ENCODE peak calls at places on chromosomes 1 and 21, in nine cellular contexts. One of them, this sample, is unnamed.

GRCh38 chr1:3318329-3318728 is 136.1 kb upstream of the ARHGEF16 start:
- DNase-seq in A549: no peak
- DNase-seq in AG04450: no peak
- DNase-seq in GM06990: no peak
- DNase-seq in upper lobe of right lung: no peak
- DNase-seq in fibroblast of pulmonary artery: no peak
- DNase-seq in fibroblast of mammary gland: no peak
- DNase-seq in lung: no peak
- DNase-seq in colonic mucosa: no peak
- DNase-seq in this sample: no peak

GRCh38 chr1:66262233-66262632 is 271.7 kb upstream of the SGIP1 start:
- DNase-seq in AG04450: no peak
- DNase-seq in lung: no peak
- DNase-seq in colonic mucosa: no peak
- DNase-seq in fibroblast of mammary gland: peak
- DNase-seq in fibroblast of pulmonary artery: peak
- DNase-seq in GM06990: no peak
- DNase-seq in upper lobe of right lung: no peak
- DNase-seq in A549: peak
- DNase-seq in this sample: no peak

GRCh38 chr1:109931189-109931672 is 20.6 kb downstream of the CSF1 start:
- DNase-seq in A549: peak
- DNase-seq in colonic mucosa: peak
- DNase-seq in lung: peak
- DNase-seq in fibroblast of mammary gland: peak
- DNase-seq in GM06990: no peak
- DNase-seq in fibroblast of pulmonary artery: peak
- DNase-seq in upper lobe of right lung: peak
- DNase-seq in AG04450: no peak
- DNase-seq in this sample: no peak

GRCh38 chr1:219541946-219542345 is 71.0 kb downstream of the ZC3H11B start:
- DNase-seq in fibroblast of mammary gland: no peak
- DNase-seq in colonic mucosa: no peak
- DNase-seq in GM06990: no peak
- DNase-seq in AG04450: no peak
- DNase-seq in upper lobe of right lung: no peak
- DNase-seq in fibroblast of pulmonary artery: no peak
- DNase-seq in lung: no peak
- DNase-seq in A549: no peak
- DNase-seq in this sample: no peak

GRCh38 chr1:194825382-194825781 is 1639.0 kb upstream of the B3GALT2 start:
- DNase-seq in fibroblast of mammary gland: no peak
- DNase-seq in AG04450: no peak
- DNase-seq in colonic mucosa: no peak
- DNase-seq in GM06990: no peak
- DNase-seq in lung: no peak
- DNase-seq in A549: no peak
- DNase-seq in upper lobe of right lung: no peak
- DNase-seq in fibroblast of pulmonary artery: no peak
- DNase-seq in this sample: no peak

GRCh38 chr1:31637915-31638673 is 6.6 kb downstream of the PEF1 start:
- DNase-seq in lung: no peak
- DNase-seq in AG04450: no peak
- DNase-seq in fibroblast of pulmonary artery: no peak
- DNase-seq in upper lobe of right lung: no peak
- DNase-seq in fibroblast of mammary gland: no peak
- DNase-seq in A549: no peak
- DNase-seq in GM06990: no peak
- DNase-seq in colonic mucosa: peak
- DNase-seq in this sample: no peak

GRCh38 chr21:38269567-38269917 is 12.8 kb downstream of the KCNJ15 start:
- DNase-seq in upper lobe of right lung: no peak
- DNase-seq in GM06990: peak
- DNase-seq in fibroblast of pulmonary artery: no peak
- DNase-seq in fibroblast of mammary gland: peak
- DNase-seq in A549: no peak
- DNase-seq in AG04450: no peak
- DNase-seq in colonic mucosa: no peak
- DNase-seq in lung: no peak
- DNase-seq in this sample: peak

GRCh38 chr1:209831615-209832014 is 3.8 kb downstream of the UTP25 start:
- DNase-seq in AG04450: no peak
- DNase-seq in A549: no peak
- DNase-seq in lung: no peak
- DNase-seq in upper lobe of right lung: no peak
- DNase-seq in fibroblast of mammary gland: peak
- DNase-seq in fibroblast of pulmonary artery: no peak
- DNase-seq in colonic mucosa: no peak
- DNase-seq in GM06990: no peak
- DNase-seq in this sample: no peak

GRCh38 chr1:112507896-112508241 is 896 bp upstream of the WNT2B start:
- DNase-seq in GM06990: no peak
- DNase-seq in lung: no peak
- DNase-seq in fibroblast of pulmonary artery: no peak
- DNase-seq in fibroblast of mammary gland: no peak
- DNase-seq in AG04450: no peak
- DNase-seq in colonic mucosa: no peak
- DNase-seq in A549: peak
- DNase-seq in upper lobe of right lung: no peak
- DNase-seq in this sample: peak

GRCh38 chr1:9670085-9670484 is 18.6 kb downstream of the PIK3CD start:
- DNase-seq in A549: no peak
- DNase-seq in fibroblast of mammary gland: no peak
- DNase-seq in colonic mucosa: no peak
- DNase-seq in GM06990: no peak
- DNase-seq in AG04450: no peak
- DNase-seq in upper lobe of right lung: no peak
- DNase-seq in fibroblast of pulmonary artery: no peak
- DNase-seq in lung: no peak
- DNase-seq in this sample: peak

GRCh38 chr1:29119365-29119929 is 4.3 kb downstream of the TMEM200B start:
- DNase-seq in upper lobe of right lung: no peak
- DNase-seq in A549: no peak
- DNase-seq in GM06990: no peak
- DNase-seq in colonic mucosa: no peak
- DNase-seq in fibroblast of pulmonary artery: no peak
- DNase-seq in lung: no peak
- DNase-seq in fibroblast of mammary gland: no peak
- DNase-seq in AG04450: no peak
- DNase-seq in this sample: no peak

GRCh38 chr1:29120955-29121485 is 2.7 kb downstream of the TMEM200B start:
- DNase-seq in A549: peak
- DNase-seq in fibroblast of mammary gland: peak
- DNase-seq in colonic mucosa: peak
- DNase-seq in fibroblast of pulmonary artery: peak
- DNase-seq in GM06990: peak
- DNase-seq in upper lobe of right lung: peak
- DNase-seq in lung: no peak
- DNase-seq in AG04450: no peak
- DNase-seq in this sample: peak

GRCh38 chr1:29114654-29115053 is 9.0 kb downstream of the TMEM200B start:
- DNase-seq in upper lobe of right lung: no peak
- DNase-seq in fibroblast of pulmonary artery: no peak
- DNase-seq in colonic mucosa: no peak
- DNase-seq in GM06990: no peak
- DNase-seq in lung: no peak
- DNase-seq in A549: no peak
- DNase-seq in fibroblast of mammary gland: no peak
- DNase-seq in AG04450: no peak
- DNase-seq in this sample: no peak

GRCh38 chr1:29120367-29120766 is 3.3 kb downstream of the TMEM200B start:
- DNase-seq in AG04450: no peak
- DNase-seq in fibroblast of pulmonary artery: no peak
- DNase-seq in lung: no peak
- DNase-seq in GM06990: no peak
- DNase-seq in upper lobe of right lung: no peak
- DNase-seq in colonic mucosa: no peak
- DNase-seq in fibroblast of mammary gland: no peak
- DNase-seq in A549: no peak
- DNase-seq in this sample: no peak

GRCh38 chr1:29117381-29117780 is 6.3 kb downstream of the TMEM200B start:
- DNase-seq in fibroblast of pulmonary artery: no peak
- DNase-seq in lung: no peak
- DNase-seq in AG04450: no peak
- DNase-seq in upper lobe of right lung: no peak
- DNase-seq in colonic mucosa: no peak
- DNase-seq in GM06990: no peak
- DNase-seq in fibroblast of mammary gland: peak
- DNase-seq in A549: no peak
- DNase-seq in this sample: no peak
- TF ChIP-seq CTCF in fibroblast of pulmonary artery: peak
- TF ChIP-seq CTCF in lung: no peak
- TF ChIP-seq CTCF in AG04450: peak
- TF ChIP-seq CTCF in upper lobe of right lung: peak
- TF ChIP-seq CTCF in colonic mucosa: no peak
- TF ChIP-seq CTCF in GM06990: peak
- TF ChIP-seq CTCF in fibroblast of mammary gland: peak
- TF ChIP-seq CTCF in A549: no peak
- TF ChIP-seq CTCF in this sample: no peak

GRCh38 chr1:157766792-157767191 is 10.1 kb downstream of the FCRL2 start:
- DNase-seq in colonic mucosa: no peak
- DNase-seq in fibroblast of pulmonary artery: no peak
- DNase-seq in GM06990: no peak
- DNase-seq in fibroblast of mammary gland: no peak
- DNase-seq in AG04450: no peak
- DNase-seq in lung: no peak
- DNase-seq in A549: no peak
- DNase-seq in upper lobe of right lung: no peak
- DNase-seq in this sample: no peak
- TF ChIP-seq CTCF in colonic mucosa: no peak
- TF ChIP-seq CTCF in fibroblast of pulmonary artery: no peak
- TF ChIP-seq CTCF in GM06990: no peak
- TF ChIP-seq CTCF in fibroblast of mammary gland: no peak
- TF ChIP-seq CTCF in AG04450: no peak
- TF ChIP-seq CTCF in lung: no peak
- TF ChIP-seq CTCF in A549: no peak
- TF ChIP-seq CTCF in upper lobe of right lung: no peak
- TF ChIP-seq CTCF in this sample: no peak

GRCh38 chr1:229104654-229105053 is 166.3 kb upstream of the RAB4A start:
- DNase-seq in upper lobe of right lung: no peak
- DNase-seq in fibroblast of pulmonary artery: no peak
- DNase-seq in GM06990: no peak
- DNase-seq in A549: no peak
- DNase-seq in lung: no peak
- DNase-seq in AG04450: no peak
- DNase-seq in fibroblast of mammary gland: no peak
- DNase-seq in colonic mucosa: no peak
- DNase-seq in this sample: no peak
- TF ChIP-seq CTCF in upper lobe of right lung: no peak
- TF ChIP-seq CTCF in fibroblast of pulmonary artery: no peak
- TF ChIP-seq CTCF in GM06990: no peak
- TF ChIP-seq CTCF in A549: no peak
- TF ChIP-seq CTCF in lung: no peak
- TF ChIP-seq CTCF in AG04450: no peak
- TF ChIP-seq CTCF in fibroblast of mammary gland: no peak
- TF ChIP-seq CTCF in colonic mucosa: no peak
- TF ChIP-seq CTCF in this sample: no peak

DNA sequence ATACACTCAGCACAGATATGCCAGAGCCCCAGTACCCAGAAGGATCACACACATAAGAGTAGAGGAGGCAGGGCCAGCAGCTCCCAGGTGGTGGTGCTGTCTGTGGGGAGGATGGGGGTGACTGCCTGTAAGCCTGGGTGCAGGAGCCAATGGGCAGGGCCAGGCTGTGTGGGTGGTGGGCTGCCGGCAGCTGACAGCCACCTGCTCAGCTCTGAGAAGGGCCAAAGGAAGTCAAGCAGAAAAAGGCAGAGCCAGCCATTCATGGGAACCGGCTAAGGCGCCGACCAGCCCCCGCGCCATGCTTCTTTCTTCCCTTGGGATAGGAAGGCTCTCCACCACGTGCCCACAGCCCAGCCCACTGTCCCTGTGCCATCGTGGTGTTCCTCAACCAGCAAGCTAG is 14.1 kb downstream of the PIK3C2B start:
- DNase-seq in GM06990: peak
- DNase-seq in fibroblast of pulmonary artery: no peak
- DNase-seq in AG04450: no peak
- DNase-seq in fibroblast of mammary gland: no peak
- DNase-seq in lung: no peak
- DNase-seq in upper lobe of right lung: no peak
- DNase-seq in colonic mucosa: no peak
- DNase-seq in A549: no peak
- DNase-seq in this sample: peak
- TF ChIP-seq CTCF in GM06990: peak
- TF ChIP-seq CTCF in fibroblast of pulmonary artery: no peak
- TF ChIP-seq CTCF in AG04450: no peak
- TF ChIP-seq CTCF in fibroblast of mammary gland: no peak
- TF ChIP-seq CTCF in lung: no peak
- TF ChIP-seq CTCF in upper lobe of right lung: no peak
- TF ChIP-seq CTCF in colonic mucosa: no peak
- TF ChIP-seq CTCF in A549: no peak
- TF ChIP-seq CTCF in this sample: no peak

GRCh38 chr1:187755536-187755935 is 926.8 kb downstream of the PLA2G4A start:
- DNase-seq in lung: no peak
- DNase-seq in colonic mucosa: no peak
- DNase-seq in upper lobe of right lung: no peak
- DNase-seq in fibroblast of mammary gland: no peak
- DNase-seq in GM06990: no peak
- DNase-seq in fibroblast of pulmonary artery: no peak
- DNase-seq in AG04450: no peak
- DNase-seq in A549: no peak
- DNase-seq in this sample: no peak
- TF ChIP-seq CTCF in lung: no peak
- TF ChIP-seq CTCF in colonic mucosa: no peak
- TF ChIP-seq CTCF in upper lobe of right lung: no peak
- TF ChIP-seq CTCF in fibroblast of mammary gland: no peak
- TF ChIP-seq CTCF in GM06990: no peak
- TF ChIP-seq CTCF in fibroblast of pulmonary artery: no peak
- TF ChIP-seq CTCF in AG04450: no peak
- TF ChIP-seq CTCF in A549: no peak
- TF ChIP-seq CTCF in this sample: no peak

DNA sequence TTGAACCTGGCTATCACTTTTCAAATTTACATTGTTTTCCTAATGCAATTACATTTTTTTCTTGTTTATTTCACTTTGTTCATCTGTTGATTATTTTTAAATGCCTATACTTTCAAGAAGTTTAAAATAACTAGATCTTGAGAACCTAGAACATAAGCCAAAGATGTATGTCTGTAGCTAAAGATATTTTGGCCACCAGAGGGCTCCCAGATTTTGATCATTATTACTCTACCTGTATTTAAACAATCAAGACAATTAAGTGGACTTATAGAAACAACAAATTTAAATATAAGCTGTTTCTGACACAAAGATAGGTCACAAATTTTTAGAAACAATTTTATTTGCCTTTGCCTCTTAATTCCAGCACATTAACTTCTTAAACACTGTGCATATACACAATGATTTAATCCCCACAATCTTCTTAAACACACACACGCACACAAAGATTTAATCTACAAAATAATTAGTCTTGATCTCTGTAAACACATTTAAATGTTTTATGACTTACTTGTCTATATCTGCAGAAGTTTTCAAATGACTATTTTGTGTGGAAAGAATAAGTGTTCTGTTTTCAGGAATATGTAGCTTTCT is 380.0 kb downstream of the DSCAM start:
- DNase-seq in colonic mucosa: no peak
- DNase-seq in A549: no peak
- DNase-seq in upper lobe of right lung: no peak
- DNase-seq in fibroblast of mammary gland: peak
- DNase-seq in lung: no peak
- DNase-seq in GM06990: no peak
- DNase-seq in AG04450: no peak
- DNase-seq in fibroblast of pulmonary artery: peak
- DNase-seq in this sample: no peak
- TF ChIP-seq CTCF in colonic mucosa: no peak
- TF ChIP-seq CTCF in A549: peak
- TF ChIP-seq CTCF in upper lobe of right lung: peak
- TF ChIP-seq CTCF in fibroblast of mammary gland: no peak
- TF ChIP-seq CTCF in lung: peak
- TF ChIP-seq CTCF in GM06990: no peak
- TF ChIP-seq CTCF in AG04450: peak
- TF ChIP-seq CTCF in fibroblast of pulmonary artery: no peak
- TF ChIP-seq CTCF in this sample: no peak

This sample was measured in GM20000.